ENCODE peak calls at places on chromosomes 13 and 19, in eight cellular contexts. One of them, this sample, is unnamed.

GRCh38 chr13:57582032-57582431 is 49.5 kb upstream of the PCDH17 start:
- DNase-seq in K562: no peak
- DNase-seq in cardiac muscle cell: no peak
- DNase-seq in BE2C: no peak
- DNase-seq in body of pancreas: no peak
- DNase-seq in breast epithelium: no peak
- DNase-seq in esophagus muscularis mucosa: no peak
- DNase-seq in CD8-positive, alpha-beta T cell: no peak
- DNase-seq in this sample: no peak

GRCh38 chr13:73190477-73190876 is 131.7 kb downstream of the KLF5 start:
- DNase-seq in breast epithelium: no peak
- DNase-seq in K562: no peak
- DNase-seq in BE2C: no peak
- DNase-seq in body of pancreas: no peak
- DNase-seq in esophagus muscularis mucosa: no peak
- DNase-seq in cardiac muscle cell: no peak
- DNase-seq in CD8-positive, alpha-beta T cell: no peak
- DNase-seq in this sample: peak; percentile 15

GRCh38 chr19:13091400-13092161 is 11.1 kb downstream of the LYL1 start:
- DNase-seq in esophagus muscularis mucosa: no peak
- DNase-seq in cardiac muscle cell: peak; percentile 96
- DNase-seq in body of pancreas: no peak
- DNase-seq in K562: no peak
- DNase-seq in breast epithelium: no peak
- DNase-seq in BE2C: peak; percentile 59
- DNase-seq in CD8-positive, alpha-beta T cell: no peak
- DNase-seq in this sample: peak; percentile 57

GRCh38 chr13:20566424-20566916 is 487 bp upstream of the IFT88 start:
- DNase-seq in body of pancreas: no peak
- DNase-seq in BE2C: no peak
- DNase-seq in cardiac muscle cell: no peak
- DNase-seq in CD8-positive, alpha-beta T cell: no peak
- DNase-seq in breast epithelium: no peak
- DNase-seq in K562: no peak
- DNase-seq in esophagus muscularis mucosa: peak; percentile 92
- DNase-seq in this sample: no peak

GRCh38 chr13:59452189-59452588 is 711.5 kb downstream of the DIAPH3 start:
- DNase-seq in esophagus muscularis mucosa: no peak
- DNase-seq in cardiac muscle cell: no peak
- DNase-seq in K562: no peak
- DNase-seq in breast epithelium: no peak
- DNase-seq in CD8-positive, alpha-beta T cell: no peak
- DNase-seq in BE2C: no peak
- DNase-seq in body of pancreas: no peak
- DNase-seq in this sample: no peak

GRCh38 chr13:70568571-70568970 is 460.3 kb upstream of the KLHL1 start:
- DNase-seq in esophagus muscularis mucosa: no peak
- DNase-seq in BE2C: peak; percentile 28
- DNase-seq in K562: peak; percentile 5
- DNase-seq in breast epithelium: no peak
- DNase-seq in cardiac muscle cell: peak; percentile 53
- DNase-seq in CD8-positive, alpha-beta T cell: no peak
- DNase-seq in body of pancreas: no peak
- DNase-seq in this sample: no peak

GRCh38 chr13:33125821-33126570 is 109.8 kb downstream of the KL start:
- DNase-seq in CD8-positive, alpha-beta T cell: no peak
- DNase-seq in breast epithelium: no peak
- DNase-seq in K562: no peak
- DNase-seq in esophagus muscularis mucosa: no peak
- DNase-seq in cardiac muscle cell: peak; percentile 96
- DNase-seq in body of pancreas: peak; percentile 29
- DNase-seq in BE2C: peak; percentile 59
- DNase-seq in this sample: peak; percentile 82

GRCh38 chr19:44872661-44873060 is 18.4 kb upstream of the TOMM40 start:
- DNase-seq in breast epithelium: no peak
- DNase-seq in body of pancreas: no peak
- DNase-seq in BE2C: no peak
- DNase-seq in cardiac muscle cell: no peak
- DNase-seq in esophagus muscularis mucosa: no peak
- DNase-seq in K562: no peak
- DNase-seq in CD8-positive, alpha-beta T cell: no peak
- DNase-seq in this sample: no peak

GRCh38 chr19:41356984-41357739 is 3.4 kb upstream of the TGFB1 start:
- DNase-seq in BE2C: no peak
- DNase-seq in breast epithelium: no peak
- DNase-seq in K562: no peak
- DNase-seq in CD8-positive, alpha-beta T cell: no peak
- DNase-seq in cardiac muscle cell: no peak
- DNase-seq in body of pancreas: no peak
- DNase-seq in esophagus muscularis mucosa: no peak
- DNase-seq in this sample: no peak

GRCh38 chr13:96091164-96091931 is 1.4 kb downstream of the HS6ST3 start:
- DNase-seq in BE2C: peak; percentile 61
- DNase-seq in body of pancreas: peak; percentile 44
- DNase-seq in breast epithelium: no peak
- DNase-seq in CD8-positive, alpha-beta T cell: no peak
- DNase-seq in esophagus muscularis mucosa: no peak
- DNase-seq in K562: no peak
- DNase-seq in cardiac muscle cell: peak; percentile 7
- DNase-seq in this sample: peak; percentile 23

GRCh38 chr19:40379446-40380198 is 10.4 kb downstream of the HIPK4 start:
- DNase-seq in BE2C: no peak
- DNase-seq in esophagus muscularis mucosa: no peak
- DNase-seq in body of pancreas: no peak
- DNase-seq in CD8-positive, alpha-beta T cell: no peak
- DNase-seq in breast epithelium: no peak
- DNase-seq in cardiac muscle cell: no peak
- DNase-seq in K562: no peak
- DNase-seq in this sample: no peak

GRCh38 chr19:38596057-38596981 is 21.4 kb downstream of the MAP4K1 start:
- DNase-seq in esophagus muscularis mucosa: no peak
- DNase-seq in K562: peak; percentile 97
- DNase-seq in body of pancreas: peak; percentile 79
- DNase-seq in cardiac muscle cell: peak; percentile 16
- DNase-seq in breast epithelium: no peak
- DNase-seq in BE2C: peak; percentile 90
- DNase-seq in CD8-positive, alpha-beta T cell: no peak
- DNase-seq in this sample: peak; percentile 69

GRCh38 chr19:3471954-3472655 is 8.2 kb downstream of the SMIM24 start:
- DNase-seq in body of pancreas: peak; percentile 53
- DNase-seq in esophagus muscularis mucosa: no peak
- DNase-seq in K562: peak; percentile 78
- DNase-seq in cardiac muscle cell: peak; percentile 28
- DNase-seq in CD8-positive, alpha-beta T cell: peak; percentile 63
- DNase-seq in BE2C: peak; percentile 50
- DNase-seq in breast epithelium: no peak
- DNase-seq in this sample: no peak

GRCh38 chr13:52782486-52783448 is 43.1 kb upstream of the CNMD start:
- DNase-seq in breast epithelium: no peak
- DNase-seq in CD8-positive, alpha-beta T cell: no peak
- DNase-seq in BE2C: no peak
- DNase-seq in esophagus muscularis mucosa: no peak
- DNase-seq in K562: no peak
- DNase-seq in body of pancreas: no peak
- DNase-seq in cardiac muscle cell: no peak
- DNase-seq in this sample: peak; percentile 16

DNA sequence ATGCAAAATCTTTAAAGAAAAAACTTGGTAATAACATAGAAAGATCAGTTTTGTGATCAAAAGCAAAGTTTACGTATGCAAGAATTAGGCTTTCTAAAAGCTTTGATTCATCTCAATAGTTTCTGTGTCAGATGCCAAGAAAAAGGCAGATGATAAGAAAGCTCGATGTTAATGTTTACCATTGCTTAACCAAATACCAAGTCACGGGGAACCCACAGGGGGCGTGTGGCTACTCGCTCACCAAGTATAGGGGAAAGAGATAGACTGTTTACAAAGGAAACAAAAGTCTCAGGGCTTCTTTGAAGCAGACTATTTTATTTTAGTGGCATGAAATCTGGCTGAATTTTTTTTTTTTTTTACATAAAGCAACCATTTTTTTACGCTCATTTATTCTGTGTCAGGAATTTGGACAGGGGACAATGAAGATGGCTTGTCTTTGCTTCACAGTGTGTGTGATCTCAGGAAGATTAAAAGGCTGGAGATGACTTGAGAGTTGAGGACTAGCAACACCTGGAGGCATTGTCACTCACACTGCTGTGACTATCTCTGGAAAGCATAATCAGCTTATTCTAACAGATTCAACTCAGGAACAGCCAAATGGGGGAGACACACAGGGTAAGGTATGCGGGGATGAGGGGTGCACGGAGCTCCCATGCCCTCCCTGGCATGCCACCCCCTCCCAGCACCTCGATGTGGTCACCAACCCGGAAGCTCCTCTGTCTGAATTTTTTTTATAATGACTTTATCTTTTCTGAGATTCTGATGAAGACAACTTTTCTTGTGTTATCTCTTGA is 24.9 kb downstream of the RCBTB1 start:
- DNase-seq in BE2C: no peak
- DNase-seq in CD8-positive, alpha-beta T cell: no peak
- DNase-seq in body of pancreas: peak; percentile 73
- DNase-seq in cardiac muscle cell: peak; percentile 70
- DNase-seq in esophagus muscularis mucosa: no peak
- DNase-seq in K562: no peak
- DNase-seq in breast epithelium: no peak
- DNase-seq in this sample: peak; percentile 23
- TF ChIP-seq CTCF in BE2C: peak; percentile 27
- TF ChIP-seq CTCF in CD8-positive, alpha-beta T cell: no peak
- TF ChIP-seq CTCF in body of pancreas: peak; percentile 55
- TF ChIP-seq CTCF in cardiac muscle cell: peak; percentile 53
- TF ChIP-seq CTCF in esophagus muscularis mucosa: no peak
- TF ChIP-seq CTCF in K562: no peak
- TF ChIP-seq CTCF in breast epithelium: no peak
- TF ChIP-seq CTCF in this sample: no peak

GRCh38 chr13:111184685-111185401 is 69.7 kb downstream of the ARHGEF7 start:
- DNase-seq in body of pancreas: no peak
- DNase-seq in BE2C: peak; percentile 34
- DNase-seq in esophagus muscularis mucosa: no peak
- DNase-seq in CD8-positive, alpha-beta T cell: peak; percentile 75
- DNase-seq in breast epithelium: no peak
- DNase-seq in cardiac muscle cell: peak; percentile 22
- DNase-seq in K562: no peak
- DNase-seq in this sample: no peak
- H3K4me3 ChIP-seq in body of pancreas: no peak overlapping the region
- H3K4me3 ChIP-seq in BE2C: no peak overlapping the region
- H3K4me3 ChIP-seq in esophagus muscularis mucosa: no peak overlapping the region
- H3K4me3 ChIP-seq in CD8-positive, alpha-beta T cell: peak overlapping the region; percentile 22
- H3K4me3 ChIP-seq in breast epithelium: no peak overlapping the region
- H3K4me3 ChIP-seq in cardiac muscle cell: no peak overlapping the region
- H3K4me3 ChIP-seq in K562: no peak overlapping the region
- H3K4me3 ChIP-seq in this sample: no peak overlapping the region

DNA sequence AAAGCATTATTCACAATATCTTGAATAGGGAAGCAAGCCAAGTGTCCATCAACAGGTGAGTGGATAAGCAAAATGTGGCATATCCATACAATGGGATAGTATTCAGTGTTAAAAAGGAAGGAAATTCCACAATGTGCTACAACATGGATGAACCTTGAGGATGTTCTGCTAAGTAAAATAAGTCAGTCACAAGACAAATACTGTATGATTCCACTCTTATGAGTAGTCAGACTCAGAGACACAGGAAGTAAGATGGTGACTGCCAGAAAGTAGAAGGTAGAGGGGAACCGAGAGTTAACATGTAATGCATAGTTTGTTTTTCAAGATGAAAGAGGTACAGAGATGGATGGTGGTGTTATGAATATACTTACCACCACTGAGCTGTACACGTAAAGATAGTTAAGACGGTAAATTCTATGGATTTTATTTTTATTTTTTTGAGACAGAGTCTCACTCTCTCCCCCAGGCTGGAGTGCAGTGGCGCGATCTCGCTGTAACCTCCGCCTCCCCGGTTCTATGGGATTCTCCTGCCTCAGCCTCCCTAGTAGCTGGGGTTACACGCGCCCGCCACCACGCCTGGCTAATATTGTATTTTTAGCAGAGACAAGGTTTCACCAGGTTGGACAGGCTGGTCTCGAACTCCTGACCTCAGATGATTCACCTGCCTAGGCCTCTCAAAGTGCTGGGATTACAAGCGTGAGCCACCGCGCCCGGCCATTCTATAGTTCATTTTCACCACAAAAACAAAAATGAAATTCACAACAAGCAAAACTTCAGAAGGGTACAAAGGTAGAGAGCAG is 1.0 kb upstream of the CHAMP1 start:
- DNase-seq in body of pancreas: no peak
- DNase-seq in cardiac muscle cell: no peak
- DNase-seq in K562: no peak
- DNase-seq in breast epithelium: no peak
- DNase-seq in CD8-positive, alpha-beta T cell: no peak
- DNase-seq in BE2C: no peak
- DNase-seq in esophagus muscularis mucosa: no peak
- DNase-seq in this sample: peak; percentile 21
- H3K4me1 ChIP-seq in body of pancreas: peaks cover 40% of the 10 kb centered on the region
- H3K4me1 ChIP-seq in cardiac muscle cell: peaks cover 13% of the 10 kb centered on the region
- H3K4me1 ChIP-seq in K562: peaks cover 16% of the 10 kb centered on the region
- H3K4me1 ChIP-seq in breast epithelium: no peaks in the 10 kb centered on the region
- H3K4me1 ChIP-seq in CD8-positive, alpha-beta T cell: peaks cover 22% of the 10 kb centered on the region
- H3K4me1 ChIP-seq in BE2C: no peaks in the 10 kb centered on the region
- H3K4me1 ChIP-seq in esophagus muscularis mucosa: peaks cover 26% of the 10 kb centered on the region
- H3K4me1 ChIP-seq in this sample: peaks cover 9% of the 10 kb centered on the region

GRCh38 chr19:35748106-35749020 is at the start of gene LIN37:
- DNase-seq in BE2C: peak; percentile 99
- DNase-seq in body of pancreas: peak; percentile 99
- DNase-seq in esophagus muscularis mucosa: peak; percentile 100
- DNase-seq in breast epithelium: peak; percentile 99
- DNase-seq in K562: peak; percentile 97
- DNase-seq in CD8-positive, alpha-beta T cell: peak; percentile 98
- DNase-seq in cardiac muscle cell: peak; percentile 100
- DNase-seq in this sample: peak; percentile 100
- TF ChIP-seq CTCF in BE2C: no peak
- TF ChIP-seq CTCF in body of pancreas: peak; percentile 73
- TF ChIP-seq CTCF in esophagus muscularis mucosa: no peak
- TF ChIP-seq CTCF in breast epithelium: peak; percentile 22
- TF ChIP-seq CTCF in K562: no peak
- TF ChIP-seq CTCF in CD8-positive, alpha-beta T cell: no peak
- TF ChIP-seq CTCF in cardiac muscle cell: no peak
- TF ChIP-seq CTCF in this sample: no peak

GRCh38 chr19:7679771-7680605 is 645 bp upstream of the TRAPPC5 start:
- DNase-seq in K562: no peak
- DNase-seq in cardiac muscle cell: no peak
- DNase-seq in CD8-positive, alpha-beta T cell: no peak
- DNase-seq in body of pancreas: no peak
- DNase-seq in breast epithelium: no peak
- DNase-seq in BE2C: no peak
- DNase-seq in esophagus muscularis mucosa: no peak
- DNase-seq in this sample: no peak
- H3K4me3 ChIP-seq in K562: peak overlapping the region; percentile 95
- H3K4me3 ChIP-seq in cardiac muscle cell: peak overlapping the region; percentile 70
- H3K4me3 ChIP-seq in CD8-positive, alpha-beta T cell: peak overlapping the region; percentile 92
- H3K4me3 ChIP-seq in body of pancreas: no peak overlapping the region
- H3K4me3 ChIP-seq in breast epithelium: peak overlapping the region; percentile 96
- H3K4me3 ChIP-seq in BE2C: peak overlapping the region; percentile 90
- H3K4me3 ChIP-seq in esophagus muscularis mucosa: peak overlapping the region; percentile 75
- H3K4me3 ChIP-seq in this sample: peak overlapping the region; percentile 98

GRCh38 chr13:46405457-46405856 is 18.4 kb upstream of the RUBCNL start:
- DNase-seq in BE2C: no peak
- DNase-seq in body of pancreas: no peak
- DNase-seq in esophagus muscularis mucosa: no peak
- DNase-seq in K562: no peak
- DNase-seq in breast epithelium: no peak
- DNase-seq in cardiac muscle cell: no peak
- DNase-seq in CD8-positive, alpha-beta T cell: no peak
- DNase-seq in this sample: no peak
- H3K4me1 ChIP-seq in BE2C: no peaks in the 10 kb centered on the region
- H3K4me1 ChIP-seq in body of pancreas: no peaks in the 10 kb centered on the region
- H3K4me1 ChIP-seq in esophagus muscularis mucosa: no peaks in the 10 kb centered on the region
- H3K4me1 ChIP-seq in K562: no peaks in the 10 kb centered on the region
- H3K4me1 ChIP-seq in breast epithelium: no peaks in the 10 kb centered on the region
- H3K4me1 ChIP-seq in cardiac muscle cell: no peaks in the 10 kb centered on the region
- H3K4me1 ChIP-seq in CD8-positive, alpha-beta T cell: no peaks in the 10 kb centered on the region
- H3K4me1 ChIP-seq in this sample: no peaks in the 10 kb centered on the region

This sample was measured in testis.